ENCODE peak calls at places on chromosomes 11 and 22, in five cellular contexts. X, Z, K, C and R are unnamed samples.
A peak's percentile ranks its signal among the peaks of the same experiment; 100 is the strongest.

GRCh38 chr11:206002-206384 is 1.2 kb downstream of the BET1L start:
- DNase-seq in X (no peak), Z (no peak), K (no peak), C (no peak), R (no peak)

GRCh38 chr11:132496341-132496740 is 1036.0 kb downstream of the OPCML start:
- DNase-seq in X (no peak), Z (no peak), K (no peak), C (no peak), R (no peak)

GRCh38 chr11:95925011-95925410 is 1.1 kb upstream of the MTMR2 start:
- DNase-seq in X (peak; percentile 27), Z (no peak), K (no peak), C (no peak), R (peak; percentile 81)

GRCh38 chr11:121716060-121716459 is 263.3 kb upstream of the SORL1-AS1 start:
- DNase-seq in X (no peak), Z (no peak), K (no peak), C (no peak), R (no peak)

GRCh38 chr22:40635940-40636379 is 559 bp downstream of the MRTFA start:
- DNase-seq in X (no peak), Z (no peak), K (no peak), C (no peak), R (peak; percentile 25)

GRCh38 chr11:19432370-19433163 is 191.8 kb upstream of the E2F8 start:
- DNase-seq in X (no peak), Z (peak; percentile 61), K (no peak), C (peak; percentile 53), R (peak; percentile 67)

GRCh38 chr22:28002181-28002700 is 83.2 kb upstream of the PITPNB start:
- DNase-seq in X (no peak), Z (no peak), K (no peak), C (no peak), R (no peak)

GRCh38 chr11:121106812-121107211 is 5.8 kb downstream of the TECTA start:
- DNase-seq in X (no peak), Z (no peak), K (no peak), C (no peak), R (no peak)

GRCh38 chr22:46363611-46364321 is 28.3 kb downstream of the TRMU start:
- DNase-seq in X (no peak), Z (no peak), K (no peak), C (no peak), R (no peak)

GRCh38 chr11:120244966-120245365 is 5.0 kb downstream of the POU2F3 start:
- DNase-seq in X (no peak), Z (no peak), K (no peak), C (no peak), R (no peak)

GRCh38 chr11:17572359-17572690 is 25.3 kb downstream of the OTOG start:
- DNase-seq in X (no peak), Z (no peak), K (no peak), C (no peak), R (no peak)

GRCh38 chr11:122138759-122139594 is 23.0 kb upstream of the BLID start:
- DNase-seq in X (no peak), Z (peak; percentile 37), K (no peak), C (no peak), R (peak; percentile 30)

GRCh38 chr11:68386331-68386978 is 74.1 kb downstream of the LRP5 start:
- DNase-seq in X (peak; percentile 13), Z (no peak), K (no peak), C (no peak), R (peak; percentile 27)

GRCh38 chr11:68928481-68928880 is 24.8 kb downstream of the IGHMBP2 start:
- DNase-seq in X (no peak), Z (no peak), K (no peak), C (no peak), R (no peak)

GRCh38 chr11:134510641-134511040 is 98.6 kb upstream of the B3GAT1 start:
- DNase-seq in X (no peak), Z (peak; percentile 35), K (no peak), C (peak; percentile 16), R (no peak)

GRCh38 chr11:337711-338110 is 17.1 kb upstream of the IFITM3 start:
- DNase-seq in X (no peak), Z (no peak), K (no peak), C (no peak), R (no peak)

GRCh38 chr11:47377571-47378010 is 756 bp downstream of the SPI1 start:
- DNase-seq in X (no peak), Z (no peak), K (no peak), C (no peak), R (no peak)

GRCh38 chr22:45329536-45329936 is 19.8 kb downstream of the FAM118A start:
- DNase-seq in X (no peak), Z (no peak), K (peak; percentile 82), C (no peak), R (no peak)

GRCh38 chr11:1728931-1729691 is 21.3 kb downstream of the IFITM10 start:
- DNase-seq in X (no peak), Z (peak; percentile 19), K (no peak), C (no peak), R (no peak)
- H3K4me3 ChIP-seq in X (no peak overlapping the region), Z (no peak overlapping the region), K (no peak overlapping the region), C (no peak overlapping the region), R (no peak overlapping the region)

GRCh38 chr11:32332990-32333334 is 102.4 kb downstream of the WT1 start:
- DNase-seq in X (no peak), Z (no peak), K (no peak), C (no peak), R (no peak)

GRCh38 chr11:32331792-32332191 is 103.5 kb downstream of the WT1 start:
- DNase-seq in X (no peak), Z (no peak), K (no peak), C (no peak), R (no peak)

GRCh38 chr11:32333335-32333991 is 101.9 kb downstream of the WT1 start:
- DNase-seq in X (no peak), Z (peak; percentile 91), K (peak; percentile 42), C (peak; percentile 49), R (peak; percentile 52)

GRCh38 chr11:32331098-32331497 is 104.2 kb downstream of the WT1 start:
- DNase-seq in X (no peak), Z (no peak), K (no peak), C (no peak), R (no peak)

GRCh38 chr11:32334822-32335221 is 100.5 kb downstream of the WT1 start:
- DNase-seq in X (peak; percentile 55), Z (peak; percentile 95), K (no peak), C (no peak), R (peak; percentile 24)
- TF ChIP-seq CTCF in X (peak; percentile 68), Z (peak; percentile 75), K (peak; percentile 18), C (no peak), R (no peak)

DNA sequence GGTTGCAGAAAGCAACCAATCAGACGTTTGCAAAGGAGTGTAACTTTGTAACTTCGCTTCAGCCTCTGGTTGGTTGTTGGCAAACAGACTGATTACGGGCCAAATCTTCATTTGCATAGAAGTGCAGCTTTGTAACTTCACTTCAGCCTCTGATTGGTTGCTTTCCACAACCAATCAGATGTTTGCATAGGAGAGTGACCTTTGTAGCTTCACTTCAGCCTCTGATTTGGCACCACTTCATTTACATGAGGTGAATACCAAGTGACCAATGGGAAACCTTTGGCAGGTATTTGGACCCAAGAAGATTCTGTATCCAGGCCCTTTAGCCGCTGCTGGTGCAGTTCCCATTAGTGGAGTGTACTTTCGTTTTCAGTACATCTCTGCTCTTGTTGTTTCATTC is 16.0 kb downstream of the USP47 start:
- DNase-seq in X (no peak), Z (no peak), K (no peak), C (no peak), R (no peak)
- H3K4me3 ChIP-seq in X (no peak overlapping the region), Z (no peak overlapping the region), K (peak overlapping the region; percentile 8), C (no peak overlapping the region), R (no peak overlapping the region)

DNA sequence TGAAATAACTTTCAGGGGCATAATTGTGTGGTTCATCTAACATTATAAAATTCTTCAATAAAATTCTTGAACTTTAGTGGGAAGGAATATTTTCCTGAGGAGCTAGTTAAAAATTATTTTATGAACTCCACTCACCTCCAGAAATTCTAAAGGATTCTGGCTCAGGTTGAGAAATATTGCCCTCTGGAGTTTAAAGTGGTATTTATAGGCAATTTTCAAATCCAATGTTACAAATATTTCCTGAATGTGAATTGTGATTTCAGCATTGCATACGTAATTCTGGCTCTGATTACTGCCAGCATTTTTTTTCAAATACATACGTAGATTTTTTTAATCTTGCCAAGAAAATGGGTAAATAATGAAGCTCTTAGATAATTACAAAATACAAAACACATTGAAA is 598.2 kb upstream of the ANO3 start:
- DNase-seq in X (no peak), Z (no peak), K (no peak), C (no peak), R (peak; percentile 2)
- TF ChIP-seq CTCF in X (no peak), Z (peak; percentile 60), K (no peak), C (no peak), R (peak; percentile 20)

GRCh38 chr11:8168485-8169257 is at the start of gene RIC3:
- DNase-seq in X (no peak), Z (peak; percentile 87), K (peak; percentile 42), C (peak; percentile 20), R (no peak)
- H3K4me3 ChIP-seq in X (no peak within 1 kb of the TSS), Z (peak within 1 kb of the TSS; percentile 92), K (peak within 1 kb of the TSS; percentile 74), C (peak within 1 kb of the TSS; percentile 57), R (peak within 1 kb of the TSS; percentile 18)

GRCh38 chr11:64848779-64849599 is 4.5 kb upstream of the CDC42BPG start:
- DNase-seq in X (no peak), Z (peak; percentile 87), K (no peak), C (no peak), R (no peak)
- TF ChIP-seq CTCF in X (peak; percentile 17), Z (peak; percentile 74), K (no peak), C (no peak), R (no peak)

GRCh38 chr11:10806206-10806605 is 2.5 kb downstream of the EIF4G2 start:
- DNase-seq in X (no peak), Z (no peak), K (no peak), C (no peak), R (no peak)
- H3K4me3 ChIP-seq in X (no peak overlapping the region), Z (peak overlapping the region; percentile 97), K (peak overlapping the region; percentile 98), C (no peak overlapping the region), R (peak overlapping the region; percentile 97)

GRCh38 chr11:87037450-87038234 is at the start of gene TMEM135:
- DNase-seq in X (peak; percentile 90), Z (peak; percentile 99), K (peak; percentile 95), C (peak; percentile 94), R (peak; percentile 93)
- TF ChIP-seq CTCF in X (no peak), Z (peak; percentile 28), K (peak; percentile 16), C (no peak), R (no peak)